ENCODE peak calls at places on chromosomes 13 and 19, in six cellular contexts. L is GM23248, S is colonic mucosa, G is esophagus squamous epithelium, Y is adrenal gland, T is heart right ventricle. I is an unnamed sample. For H3K4me1 and H3K36me3, the result is how much of the 10 kb centered on the place peaks cover.

GRCh38 chr13:77702364-77702763 is 4.9 kb downstream of the SLAIN1 start:
- DNase-seq in L (no peak), S (no peak), G (no peak), Y (no peak), T (no peak), I (no peak)

GRCh38 chr19:35843676-35844481 is 8.4 kb downstream of the NPHS1 start:
- DNase-seq in L (peak), S (peak), G (no peak), Y (no peak), T (no peak), I (no peak)

GRCh38 chr19:6739884-6740588 is 556 bp downstream of the TRIP10 start:
- DNase-seq in L (peak), S (no peak), G (no peak), Y (peak), T (peak), I (peak)

GRCh38 chr13:40589285-40590109 is 76.9 kb downstream of the FOXO1 start:
- DNase-seq in L (peak), S (no peak), G (no peak), Y (no peak), T (peak), I (peak)

GRCh38 chr19:29400917-29401711 is 124.7 kb upstream of the VSTM2B start:
- DNase-seq in L (peak), S (no peak), G (no peak), Y (no peak), T (no peak), I (no peak)

GRCh38 chr13:67878376-67878775 is 648.2 kb upstream of the PCDH9 start:
- DNase-seq in L (no peak), S (no peak), G (no peak), Y (no peak), T (no peak), I (no peak)

GRCh38 chr13:90776349-90776748 is 571.1 kb upstream of the MIR17HG start:
- DNase-seq in L (no peak), S (no peak), G (no peak), Y (no peak), T (no peak), I (no peak)

GRCh38 chr19:30788105-30788765 is 416.1 kb downstream of the ZNF536 start:
- DNase-seq in L (no peak), S (no peak), G (no peak), Y (no peak), T (no peak), I (no peak)

GRCh38 chr13:45102136-45102802 is 18.0 kb upstream of the GTF2F2 start:
- DNase-seq in L (no peak), S (no peak), G (no peak), Y (no peak), T (no peak), I (peak)

GRCh38 chr19:4831351-4832340 is at the start of gene TICAM1:
- DNase-seq in L (peak), S (peak), G (no peak), Y (peak), T (peak), I (no peak)

GRCh38 chr19:54873990-54874389 is at the start of gene FCAR:
- DNase-seq in L (no peak), S (no peak), G (no peak), Y (no peak), T (no peak), I (no peak)
- H3K4me1 ChIP-seq in L (under half), S (under half), G (under half), Y (under half), T (under half), I (under half)

DNA sequence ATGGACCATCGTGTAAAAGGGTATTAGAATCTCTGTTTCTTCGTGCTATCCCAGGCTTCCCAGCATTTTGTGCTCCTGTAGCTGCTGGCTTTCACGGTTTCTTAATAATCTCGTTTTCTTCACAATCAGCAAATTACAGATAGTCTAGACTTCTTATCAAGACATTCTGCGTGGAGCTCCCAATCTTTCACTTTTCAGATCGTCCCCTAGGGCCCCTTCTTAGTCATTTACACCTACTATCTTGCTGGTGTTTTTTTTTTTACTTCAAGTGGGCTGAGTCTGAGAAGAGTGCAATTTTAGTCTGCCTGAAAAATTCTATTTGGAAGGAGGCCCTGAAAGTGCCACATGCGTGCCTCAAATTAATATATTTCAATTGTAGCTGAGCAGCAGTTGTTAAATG is 275.1 kb downstream of the SHISA2 start:
- DNase-seq in L (no peak), S (no peak), G (no peak), Y (no peak), T (no peak), I (no peak)
- H3K27ac ChIP-seq in L (no peak), S (no peak), G (no peak), Y (no peak), T (no peak), I (no peak)

DNA sequence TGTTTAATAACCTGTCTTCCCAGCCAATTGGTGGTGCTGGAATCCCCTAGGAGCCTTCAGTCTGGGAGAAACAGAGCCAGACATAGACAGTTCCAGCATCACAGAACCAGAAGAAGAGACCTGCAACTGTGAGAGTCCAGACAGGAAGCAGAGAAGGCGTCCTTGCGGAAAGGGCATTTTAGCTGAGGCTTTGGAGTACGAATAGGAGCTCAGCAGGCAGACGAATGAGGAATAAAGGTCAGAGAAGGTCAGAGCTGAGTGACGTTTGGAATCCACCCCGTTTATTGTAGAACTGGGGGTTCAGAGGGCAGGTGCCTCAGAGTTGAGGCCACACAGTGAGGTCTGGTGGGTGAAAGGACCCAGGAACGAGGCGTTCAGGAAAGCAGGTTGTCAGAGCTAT is 5.2 kb downstream of the ARRDC2 start:
- DNase-seq in L (no peak), S (no peak), G (no peak), Y (no peak), T (no peak), I (no peak)
- H3K36me3 ChIP-seq in L (under half), S (under half), G (under half), Y (under half), T (under half), I (under half)

GRCh38 chr19:46946611-46947238 is 72.9 kb upstream of the NPAS1 start:
- DNase-seq in L (no peak), S (no peak), G (no peak), Y (no peak), T (no peak), I (no peak)

GRCh38 chr19:46946090-46946489 is 73.5 kb upstream of the NPAS1 start:
- DNase-seq in L (no peak), S (peak), G (no peak), Y (no peak), T (no peak), I (no peak)

GRCh38 chr19:46944123-46944718 is 75.4 kb upstream of the NPAS1 start:
- DNase-seq in L (no peak), S (no peak), G (no peak), Y (no peak), T (no peak), I (peak)

GRCh38 chr19:46945668-46946067 is 74.0 kb upstream of the NPAS1 start:
- DNase-seq in L (peak), S (no peak), G (no peak), Y (no peak), T (no peak), I (no peak)

GRCh38 chr19:46944918-46945628 is 74.6 kb upstream of the NPAS1 start:
- DNase-seq in L (peak), S (peak), G (no peak), Y (peak), T (peak), I (peak)
- H3K4me1 ChIP-seq in L (under half), S (under half), G (half or more), Y (under half), T (half or more), I (under half)

DNA sequence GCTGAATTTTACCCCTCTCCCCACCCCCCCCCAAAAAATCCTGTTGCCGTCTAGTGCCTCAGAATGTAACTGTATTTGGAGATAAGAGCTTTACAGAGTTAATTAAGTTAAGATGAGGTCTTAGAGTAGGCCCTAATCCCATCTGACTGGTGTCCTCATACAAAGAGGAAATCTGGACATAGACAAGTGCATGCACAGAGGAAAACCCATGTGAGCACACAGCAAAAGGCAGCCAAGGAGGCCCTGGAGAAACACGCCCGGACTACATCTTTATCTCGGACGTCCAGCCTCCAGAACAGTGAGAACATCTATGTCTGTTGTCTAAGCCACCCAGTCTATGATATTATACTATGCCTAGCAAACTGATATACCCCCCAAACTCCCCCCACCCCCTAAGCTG is 193.8 kb downstream of the KATNAL1 start:
- DNase-seq in L (peak), S (peak), G (no peak), Y (no peak), T (no peak), I (no peak)
- H3K27ac ChIP-seq in L (peak), S (peak), G (peak), Y (peak), T (no peak), I (no peak)

DNA sequence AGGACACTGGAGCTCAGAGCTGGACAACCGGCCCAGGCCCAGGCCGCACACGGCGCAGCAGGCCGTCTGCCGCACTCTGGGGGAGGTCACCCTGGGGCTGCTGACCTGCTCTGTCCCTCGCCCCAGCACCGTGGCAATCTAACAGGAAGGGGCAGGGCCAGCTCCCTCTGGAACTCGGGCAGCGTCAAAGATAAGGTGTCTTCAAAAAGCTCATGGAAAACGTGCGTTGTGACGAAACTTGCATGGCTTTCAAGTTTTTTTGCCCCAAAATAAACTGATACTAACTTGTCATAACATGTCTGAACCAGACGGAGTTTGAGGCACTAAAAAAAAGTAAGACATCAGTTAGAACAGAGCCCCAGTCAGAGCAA is 12.2 kb upstream of the ATP8B3 start:
- DNase-seq in L (no peak), S (no peak), G (no peak), Y (no peak), T (no peak), I (no peak)
- H3K36me3 ChIP-seq in L (under half), S (under half), G (under half), Y (half or more), T (under half), I (under half)

GRCh38 chr19:42271861-42272534 is 2.9 kb downstream of the CIC start:
- DNase-seq in L (no peak), S (no peak), G (no peak), Y (peak), T (no peak), I (no peak)
- H3K4me1 ChIP-seq in L (under half), S (under half), G (half or more), Y (under half), T (half or more), I (under half)

GRCh38 chr13:50549221-50549942 is 294.1 kb downstream of the DLEU7 start:
- DNase-seq in L (no peak), S (no peak), G (no peak), Y (no peak), T (no peak), I (no peak)
- H3K27ac ChIP-seq in L (no peak), S (no peak), G (no peak), Y (no peak), T (no peak), I (no peak)

GRCh38 chr13:111876506-111876905 is 190.4 kb upstream of the SOX1 start:
- DNase-seq in L (no peak), S (no peak), G (no peak), Y (no peak), T (no peak), I (no peak)

GRCh38 chr13:111872475-111873150 is 194.3 kb upstream of the SOX1 start:
- DNase-seq in L (no peak), S (no peak), G (no peak), Y (no peak), T (no peak), I (no peak)

GRCh38 chr13:111875922-111876321 is 191.0 kb upstream of the SOX1 start:
- DNase-seq in L (no peak), S (no peak), G (no peak), Y (no peak), T (no peak), I (no peak)

GRCh38 chr13:111874981-111875380 is 192.0 kb upstream of the SOX1 start:
- DNase-seq in L (no peak), S (no peak), G (no peak), Y (no peak), T (no peak), I (no peak)

GRCh38 chr13:111873676-111874178 is 193.2 kb upstream of the SOX1 start:
- DNase-seq in L (no peak), S (no peak), G (no peak), Y (no peak), T (no peak), I (no peak)
- H3K36me3 ChIP-seq in L (under half), S (under half), G (under half), Y (under half), T (under half), I (under half)

DNA sequence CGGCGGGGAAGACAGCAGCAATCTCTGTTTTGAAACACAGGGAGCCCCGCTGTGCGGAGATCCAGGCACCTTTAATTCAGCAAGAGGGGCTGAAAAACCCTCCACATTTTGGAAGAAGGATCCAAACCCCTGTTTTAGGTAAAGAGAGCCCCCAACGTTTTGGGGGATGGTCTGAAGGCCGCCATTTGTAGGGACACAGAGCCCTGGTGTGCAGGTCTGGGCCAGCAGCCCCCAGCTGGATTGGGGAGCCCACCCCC is 3.5 kb upstream of the HOOK2 start:
- DNase-seq in L (no peak), S (no peak), G (no peak), Y (no peak), T (no peak), I (no peak)
- H3K4me1 ChIP-seq in L (under half), S (under half), G (half or more), Y (under half), T (half or more), I (under half)

I was measured in SJCRH30.